ENCODE peak calls at places on chromosomes 5 and 9, in four cellular contexts. J is adipocyte, A is lower leg skin, E is GM04503. H is an unnamed sample.

GRCh38 chr9:123376218-123377071 is 20.4 kb downstream of the CRB2 start:
- DNase-seq in J (no peak), A (no peak), E (no peak), H (no peak)

GRCh38 chr9:127291379-127291778 is 26.8 kb downstream of the GARNL3 start:
- DNase-seq in J (no peak), A (no peak), E (no peak), H (no peak)

GRCh38 chr9:89138463-89139390 is 39.9 kb downstream of the SHC3 start:
- DNase-seq in J (peak; percentile 69), A (no peak), E (no peak), H (no peak)

GRCh38 chr5:103774736-103775135 is 212.1 kb upstream of the NUDT12 start:
- DNase-seq in J (peak; percentile 61), A (no peak), E (peak; percentile 23), H (no peak)

GRCh38 chr5:65012411-65012972 is 243.8 kb downstream of the CWC27 start:
- DNase-seq in J (no peak), A (no peak), E (no peak), H (no peak)

GRCh38 chr5:114223866-114224265 is 138.0 kb upstream of the KCNN2 start:
- DNase-seq in J (no peak), A (no peak), E (no peak), H (no peak)

GRCh38 chr9:17802249-17802857 is 223.5 kb downstream of the SH3GL2 start:
- DNase-seq in J (peak; percentile 73), A (no peak), E (no peak), H (no peak)

GRCh38 chr9:136509549-136509948 is 26.7 kb upstream of the SEC16A start:
- DNase-seq in J (no peak), A (no peak), E (no peak), H (no peak)

GRCh38 chr9:136342191-136343120 is 15.1 kb downstream of the GPSM1 start:
- DNase-seq in J (peak; percentile 54), A (peak; percentile 95), E (no peak), H (peak; percentile 80)

H was measured in tibial nerve.